ENCODE peak calls at places on chromosome 2, in four cellular contexts. C is choroid plexus epithelial cell; P is stimulated activated CD4-positive, alpha-beta T cell treated with anti-CD3 and anti-CD28 coated beads, Interleukin-4, amount 100 ng/mL, for 1 hour; N is fibroblast of the aortic adventitia. J is an unnamed sample.

GRCh38 chr2:200428961-200429665 is 80.8 kb downstream of the KCTD18 start:
- DNase-seq in C (no peak), P (no peak), N (no peak), J (no peak)

GRCh38 chr2:105278654-105279053 is 37.1 kb downstream of the GPR45 start:
- DNase-seq in C (no peak), P (no peak), N (no peak), J (no peak)

GRCh38 chr2:169452080-169452479 is 27.2 kb upstream of the BBS5 start:
- DNase-seq in P (no peak), N (peak; percentile 71), C (peak; percentile 75), J (no peak)

GRCh38 chr2:101173707-101174295 is 22.6 kb upstream of the TBC1D8 start:
- DNase-seq in P (no peak), C (no peak), N (no peak), J (no peak)

GRCh38 chr2:49271060-49271665 is 116.8 kb upstream of the FSHR start:
- DNase-seq in P (no peak), N (no peak), C (no peak), J (no peak)

GRCh38 chr2:196234672-196235071 is 63.3 kb upstream of the STK17B start:
- DNase-seq in N (peak; percentile 87), P (peak; percentile 55), C (peak; percentile 82), J (no peak)

GRCh38 chr2:9052821-9053533 is 49.5 kb upstream of the MBOAT2 start:
- DNase-seq in P (no peak), C (no peak), N (no peak), J (no peak)

GRCh38 chr2:61141151-61141550 is 20.8 kb upstream of the C2orf74 start:
- DNase-seq in C (no peak), P (no peak), N (no peak), J (no peak)

GRCh38 chr2:151422917-151423439 is 13.3 kb downstream of the RIF1 start:
- DNase-seq in C (no peak), P (no peak), N (no peak), J (no peak)

GRCh38 chr2:222944552-222944951 is 83.7 kb downstream of the ACSL3 start:
- DNase-seq in C (peak; percentile 39), N (peak; percentile 59), P (no peak), J (no peak)

GRCh38 chr2:136389809-136390208 is 271.9 kb upstream of the CXCR4 start:
- DNase-seq in P (no peak), C (no peak), N (no peak), J (no peak)

GRCh38 chr2:219551863-219552381 is 8.1 kb downstream of the TMEM198 start:
- DNase-seq in P (peak; percentile 16), N (no peak), C (peak; percentile 10), J (no peak)

GRCh38 chr2:178761759-178762371 is 45.4 kb downstream of the TTN start:
- DNase-seq in C (peak; percentile 72), N (peak; percentile 72), P (no peak), J (no peak)

GRCh38 chr2:240384711-240385450 is 50.6 kb upstream of the GPC1 start:
- DNase-seq in C (peak; percentile 29), N (no peak), P (no peak), J (no peak)

GRCh38 chr2:112600634-112601033 is 16.2 kb downstream of the CHCHD5 start:
- DNase-seq in N (no peak), P (no peak), C (no peak), J (no peak)

GRCh38 chr2:174062934-174063333 is 97.8 kb upstream of the SP3 start:
- DNase-seq in C (peak; percentile 18), N (no peak), P (no peak), J (no peak)

GRCh38 chr2:218746470-218746795 is 35.5 kb upstream of the CYP27A1 start:
- DNase-seq in P (no peak), N (no peak), C (no peak), J (no peak)

GRCh38 chr2:5915926-5916325 is 223.7 kb downstream of the SOX11 start:
- DNase-seq in P (no peak), N (no peak), C (peak; percentile 32), J (no peak)

GRCh38 chr2:224347181-224348051 is 54.5 kb downstream of the FAM124B start:
- DNase-seq in P (no peak), N (peak; percentile 7), C (no peak), J (no peak)

GRCh38 chr2:174573621-174574081 is 24.0 kb downstream of the WIPF1 start:
- DNase-seq in N (no peak), P (peak; percentile 35), C (no peak), J (no peak)

GRCh38 chr2:42712934-42713333 is 51.0 kb downstream of the OXER1 start:
- DNase-seq in C (no peak), N (no peak), P (no peak), J (no peak)

GRCh38 chr2:199458017-199458805 is 472 bp upstream of the SATB2 start:
- DNase-seq in C (peak; percentile 39), N (no peak), P (peak; percentile 37), J (no peak)

GRCh38 chr2:235856820-235857185 is 311.4 kb downstream of the GBX2 start:
- DNase-seq in C (no peak), N (no peak), P (no peak), J (peak; percentile 21)

GRCh38 chr2:44324971-44325426 is 36.3 kb downstream of the PREPL start:
- DNase-seq in N (peak; percentile 83), P (no peak), C (peak; percentile 66), J (no peak)

J was measured in left lobe of liver.